ENCODE peak calls at places on chromosomes 11 and 22, in seven cellular contexts. Z is fibroblast of mammary gland; F is AG04449; G is ACHN; R is stimulated activated naive CD4-positive, alpha-beta T cell; Y is adrenal gland; O is activated T-cell treated with anti-CD3 and anti-CD28 coated beads, Interleukin-2, amount 50 U/mL, for 72 hours. E is an unnamed sample.

GRCh38 chr11:32113637-32114203 is 22.8 kb downstream of the RCN1 start:
- DNase-seq in Z (peak), F (no peak), O (no peak), R (no peak), G (no peak), Y (no peak), E (no peak)

GRCh38 chr11:2300290-2300935 is 1.3 kb downstream of the C11orf21 start:
- DNase-seq in G (no peak), R (no peak), O (no peak), Y (peak), Z (no peak), F (no peak), E (no peak)

GRCh38 chr22:30286813-30287625 is 2.3 kb downstream of the CASTOR1 start:
- DNase-seq in O (peak), F (no peak), Y (peak), R (peak), Z (peak), G (peak), E (no peak)

GRCh38 chr11:27373856-27374602 is 11.0 kb upstream of the CCDC34 start:
- DNase-seq in O (no peak), R (no peak), G (no peak), Y (no peak), Z (no peak), F (no peak), E (no peak)

GRCh38 chr11:75659836-75660235 is 9.0 kb downstream of the MAP6 start:
- DNase-seq in G (no peak), O (no peak), F (no peak), R (no peak), Z (no peak), Y (no peak), E (peak)

GRCh38 chr11:121687961-121688566 is 235.3 kb upstream of the SORL1-AS1 start:
- DNase-seq in F (no peak), O (no peak), G (no peak), Z (peak), R (no peak), Y (no peak), E (peak)

GRCh38 chr22:19928207-19928606 is 13.4 kb upstream of the COMT start:
- DNase-seq in O (no peak), F (no peak), Z (no peak), G (no peak), R (no peak), Y (no peak), E (no peak)

GRCh38 chr11:130609121-130610035 is 160.9 kb downstream of the ADAMTS15 start:
- DNase-seq in G (no peak), O (no peak), F (no peak), Y (peak), R (no peak), Z (peak), E (peak)

GRCh38 chr22:30922151-30922611 is 46.4 kb downstream of the MORC2 start:
- DNase-seq in G (peak), Z (peak), F (no peak), O (peak), Y (peak), R (peak), E (peak)

GRCh38 chr11:18775492-18776292 is 15.9 kb downstream of the PTPN5 start:
- DNase-seq in Y (peak), O (peak), R (no peak), F (no peak), G (peak), Z (peak), E (peak)

E was measured in fibroblast of villous mesenchyme.